ENCODE peak calls at places on chromosomes 5 and 9, in eight cellular contexts. One of them, this sample, is unnamed.

GRCh38 chr9:116355153-116355827 is 201.7 kb downstream of the PAPPA start:
- DNase-seq in tibial nerve: no peak
- DNase-seq in breast epithelium: no peak
- DNase-seq in gastrocnemius medialis: peak; percentile 23
- DNase-seq in CD8-positive, alpha-beta memory T cell: no peak
- DNase-seq in cardiac muscle cell: no peak
- DNase-seq in adrenal gland: no peak
- DNase-seq in ovary: peak; percentile 59
- DNase-seq in this sample: no peak

GRCh38 chr5:11044581-11044980 is 283.5 kb upstream of the DAP start:
- DNase-seq in tibial nerve: no peak
- DNase-seq in breast epithelium: no peak
- DNase-seq in gastrocnemius medialis: no peak
- DNase-seq in CD8-positive, alpha-beta memory T cell: no peak
- DNase-seq in cardiac muscle cell: peak; percentile 6
- DNase-seq in adrenal gland: no peak
- DNase-seq in ovary: no peak
- DNase-seq in this sample: no peak

GRCh38 chr5:109876030-109876726 is 186.5 kb downstream of the MAN2A1 start:
- DNase-seq in tibial nerve: no peak
- DNase-seq in breast epithelium: no peak
- DNase-seq in gastrocnemius medialis: no peak
- DNase-seq in CD8-positive, alpha-beta memory T cell: no peak
- DNase-seq in cardiac muscle cell: no peak
- DNase-seq in adrenal gland: no peak
- DNase-seq in ovary: no peak
- DNase-seq in this sample: no peak

GRCh38 chr5:150092159-150092787 is 5.9 kb upstream of the CSF1R start:
- DNase-seq in tibial nerve: no peak
- DNase-seq in breast epithelium: no peak
- DNase-seq in gastrocnemius medialis: no peak
- DNase-seq in CD8-positive, alpha-beta memory T cell: no peak
- DNase-seq in cardiac muscle cell: no peak
- DNase-seq in adrenal gland: no peak
- DNase-seq in ovary: no peak
- DNase-seq in this sample: no peak

GRCh38 chr5:56328753-56329560 is 95.8 kb upstream of the ANKRD55 start:
- DNase-seq in tibial nerve: no peak
- DNase-seq in breast epithelium: no peak
- DNase-seq in gastrocnemius medialis: no peak
- DNase-seq in CD8-positive, alpha-beta memory T cell: no peak
- DNase-seq in cardiac muscle cell: no peak
- DNase-seq in adrenal gland: no peak
- DNase-seq in ovary: no peak
- DNase-seq in this sample: no peak

GRCh38 chr9:81529556-81530193 is 159.7 kb downstream of the TLE1 start:
- DNase-seq in tibial nerve: no peak
- DNase-seq in breast epithelium: no peak
- DNase-seq in gastrocnemius medialis: no peak
- DNase-seq in CD8-positive, alpha-beta memory T cell: no peak
- DNase-seq in cardiac muscle cell: no peak
- DNase-seq in adrenal gland: peak; percentile 59
- DNase-seq in ovary: no peak
- DNase-seq in this sample: no peak

GRCh38 chr9:22044583-22044982 is 35.5 kb upstream of the CDKN2B start:
- DNase-seq in tibial nerve: no peak
- DNase-seq in breast epithelium: no peak
- DNase-seq in gastrocnemius medialis: no peak
- DNase-seq in CD8-positive, alpha-beta memory T cell: no peak
- DNase-seq in cardiac muscle cell: no peak
- DNase-seq in adrenal gland: no peak
- DNase-seq in ovary: no peak
- DNase-seq in this sample: no peak

GRCh38 chr9:124934290-124934689 is 6.6 kb downstream of the GOLGA1 start:
- DNase-seq in tibial nerve: no peak
- DNase-seq in breast epithelium: no peak
- DNase-seq in gastrocnemius medialis: no peak
- DNase-seq in CD8-positive, alpha-beta memory T cell: no peak
- DNase-seq in cardiac muscle cell: no peak
- DNase-seq in adrenal gland: no peak
- DNase-seq in ovary: no peak
- DNase-seq in this sample: no peak

GRCh38 chr5:17398439-17398838 is 99.6 kb upstream of the TAF11L2 start:
- DNase-seq in tibial nerve: no peak
- DNase-seq in breast epithelium: no peak
- DNase-seq in gastrocnemius medialis: no peak
- DNase-seq in CD8-positive, alpha-beta memory T cell: no peak
- DNase-seq in cardiac muscle cell: no peak
- DNase-seq in adrenal gland: no peak
- DNase-seq in ovary: no peak
- DNase-seq in this sample: no peak

GRCh38 chr5:38463634-38464521 is 92.6 kb downstream of the LIFR start:
- DNase-seq in tibial nerve: no peak
- DNase-seq in breast epithelium: no peak
- DNase-seq in gastrocnemius medialis: no peak
- DNase-seq in CD8-positive, alpha-beta memory T cell: no peak
- DNase-seq in cardiac muscle cell: no peak
- DNase-seq in adrenal gland: peak; percentile 47
- DNase-seq in ovary: peak; percentile 43
- DNase-seq in this sample: no peak

GRCh38 chr9:86718373-86718772 is 228.9 kb downstream of the GAS1 start:
- DNase-seq in tibial nerve: no peak
- DNase-seq in breast epithelium: no peak
- DNase-seq in gastrocnemius medialis: no peak
- DNase-seq in CD8-positive, alpha-beta memory T cell: no peak
- DNase-seq in cardiac muscle cell: no peak
- DNase-seq in adrenal gland: no peak
- DNase-seq in ovary: no peak
- DNase-seq in this sample: no peak

GRCh38 chr5:2137444-2138050 is 254.8 kb upstream of the IRX4 start:
- DNase-seq in tibial nerve: no peak
- DNase-seq in breast epithelium: no peak
- DNase-seq in gastrocnemius medialis: no peak
- DNase-seq in CD8-positive, alpha-beta memory T cell: no peak
- DNase-seq in cardiac muscle cell: no peak
- DNase-seq in adrenal gland: no peak
- DNase-seq in ovary: no peak
- DNase-seq in this sample: no peak
- H3K27me3 ChIP-seq in tibial nerve: no peaks in the 10 kb centered on the region
- H3K27me3 ChIP-seq in breast epithelium: peaks cover 16% of the 10 kb centered on the region
- H3K27me3 ChIP-seq in gastrocnemius medialis: no peaks in the 10 kb centered on the region
- H3K27me3 ChIP-seq in CD8-positive, alpha-beta memory T cell: no peaks in the 10 kb centered on the region
- H3K27me3 ChIP-seq in cardiac muscle cell: no peaks in the 10 kb centered on the region
- H3K27me3 ChIP-seq in adrenal gland: no peaks in the 10 kb centered on the region
- H3K27me3 ChIP-seq in ovary: no peaks in the 10 kb centered on the region
- H3K27me3 ChIP-seq in this sample: no peaks in the 10 kb centered on the region

DNA sequence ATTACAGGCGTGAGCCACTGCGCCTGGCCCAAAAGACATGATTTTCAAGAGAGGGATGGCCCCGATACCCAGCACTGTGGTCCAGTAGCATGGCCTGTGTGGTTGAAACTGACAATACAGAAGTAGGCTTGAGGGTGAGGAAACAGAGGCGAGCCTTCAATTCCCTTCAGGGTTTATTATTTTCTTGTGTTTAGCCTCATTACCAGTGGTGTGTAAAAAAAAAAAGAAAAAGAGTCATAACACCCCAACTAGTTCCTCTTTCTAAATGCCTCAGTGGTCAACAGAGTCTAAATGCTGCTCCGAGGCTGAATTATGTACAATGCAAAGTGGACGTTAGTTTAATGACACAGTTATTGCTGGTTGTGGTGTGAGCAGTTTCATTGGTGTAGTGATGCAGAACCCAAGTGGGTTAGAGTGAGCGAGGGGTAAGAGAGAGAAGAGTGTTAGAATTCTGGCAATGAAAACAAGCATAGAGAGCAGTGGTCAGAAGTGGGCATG is 58.8 kb downstream of the SNX30 start:
- DNase-seq in tibial nerve: no peak
- DNase-seq in breast epithelium: no peak
- DNase-seq in gastrocnemius medialis: no peak
- DNase-seq in CD8-positive, alpha-beta memory T cell: no peak
- DNase-seq in cardiac muscle cell: no peak
- DNase-seq in adrenal gland: no peak
- DNase-seq in ovary: no peak
- DNase-seq in this sample: no peak
- H3K4me3 ChIP-seq in tibial nerve: no peak overlapping the region
- H3K4me3 ChIP-seq in breast epithelium: no peak overlapping the region
- H3K4me3 ChIP-seq in gastrocnemius medialis: no peak overlapping the region
- H3K4me3 ChIP-seq in CD8-positive, alpha-beta memory T cell: no peak overlapping the region
- H3K4me3 ChIP-seq in cardiac muscle cell: no peak overlapping the region
- H3K4me3 ChIP-seq in adrenal gland: no peak overlapping the region
- H3K4me3 ChIP-seq in ovary: no peak overlapping the region
- H3K4me3 ChIP-seq in this sample: no peak overlapping the region

GRCh38 chr9:92276223-92277007 is 17.1 kb downstream of the IARS1 start:
- DNase-seq in tibial nerve: no peak
- DNase-seq in breast epithelium: no peak
- DNase-seq in gastrocnemius medialis: no peak
- DNase-seq in CD8-positive, alpha-beta memory T cell: no peak
- DNase-seq in cardiac muscle cell: no peak
- DNase-seq in adrenal gland: no peak
- DNase-seq in ovary: no peak
- DNase-seq in this sample: no peak
- H3K36me3 ChIP-seq in tibial nerve: no peaks in the 10 kb centered on the region
- H3K36me3 ChIP-seq in breast epithelium: no peaks in the 10 kb centered on the region
- H3K36me3 ChIP-seq in gastrocnemius medialis: peaks cover 9% of the 10 kb centered on the region
- H3K36me3 ChIP-seq in CD8-positive, alpha-beta memory T cell: peaks cover 60% of the 10 kb centered on the region
- H3K36me3 ChIP-seq in cardiac muscle cell: peaks cover 84% of the 10 kb centered on the region
- H3K36me3 ChIP-seq in adrenal gland: peaks cover 84% of the 10 kb centered on the region
- H3K36me3 ChIP-seq in ovary: no peaks in the 10 kb centered on the region
- H3K36me3 ChIP-seq in this sample: peaks cover 63% of the 10 kb centered on the region

GRCh38 chr5:102716017-102716416 is 39.1 kb upstream of the PAM start:
- DNase-seq in tibial nerve: no peak
- DNase-seq in breast epithelium: no peak
- DNase-seq in gastrocnemius medialis: no peak
- DNase-seq in CD8-positive, alpha-beta memory T cell: no peak
- DNase-seq in cardiac muscle cell: no peak
- DNase-seq in adrenal gland: no peak
- DNase-seq in ovary: no peak
- DNase-seq in this sample: no peak
- H3K27me3 ChIP-seq in tibial nerve: no peaks in the 10 kb centered on the region
- H3K27me3 ChIP-seq in breast epithelium: no peaks in the 10 kb centered on the region
- H3K27me3 ChIP-seq in gastrocnemius medialis: no peaks in the 10 kb centered on the region
- H3K27me3 ChIP-seq in CD8-positive, alpha-beta memory T cell: no peaks in the 10 kb centered on the region
- H3K27me3 ChIP-seq in cardiac muscle cell: no peaks in the 10 kb centered on the region
- H3K27me3 ChIP-seq in adrenal gland: no peaks in the 10 kb centered on the region
- H3K27me3 ChIP-seq in ovary: no peaks in the 10 kb centered on the region
- H3K27me3 ChIP-seq in this sample: no peaks in the 10 kb centered on the region

DNA sequence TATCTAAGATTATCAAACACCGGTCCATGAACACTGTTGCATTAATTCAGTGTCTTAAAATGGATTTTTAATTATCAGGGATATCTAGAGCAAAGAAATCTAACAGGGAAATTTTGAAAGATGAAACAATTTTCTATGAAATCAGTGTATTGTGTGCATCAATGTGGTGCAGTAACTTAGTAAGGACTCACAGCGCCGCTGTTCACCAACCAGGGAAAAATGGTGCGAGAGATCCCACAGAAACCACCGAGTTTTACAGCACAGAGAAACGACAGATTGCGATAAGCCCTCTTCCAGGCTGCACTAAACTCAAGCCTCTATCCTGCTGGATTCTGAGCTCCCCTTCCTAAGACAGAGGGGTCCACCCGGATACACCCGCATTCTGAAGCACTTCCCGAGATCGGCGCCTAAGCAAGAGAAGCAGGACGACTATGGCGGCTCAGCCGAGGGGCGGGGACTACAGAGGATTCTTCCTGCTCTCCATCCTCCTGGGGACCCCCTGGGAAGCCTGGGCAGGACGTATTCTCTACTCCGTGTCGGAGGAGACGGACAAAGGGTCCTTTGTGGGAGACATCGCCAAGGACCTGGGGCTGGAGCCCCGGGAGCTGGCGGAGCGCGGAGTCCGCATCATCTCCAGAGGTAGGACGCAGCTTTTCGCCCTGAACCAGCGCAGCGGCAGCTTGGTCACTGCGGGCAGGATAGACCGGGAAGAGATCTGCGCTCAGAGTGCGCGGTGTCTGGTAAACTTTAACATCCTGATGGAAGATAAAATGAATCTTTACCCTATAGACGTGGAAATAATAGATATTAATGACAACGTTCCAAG is at the start of gene PCDHGA7:
- DNase-seq in tibial nerve: no peak
- DNase-seq in breast epithelium: no peak
- DNase-seq in gastrocnemius medialis: no peak
- DNase-seq in CD8-positive, alpha-beta memory T cell: no peak
- DNase-seq in cardiac muscle cell: no peak
- DNase-seq in adrenal gland: no peak
- DNase-seq in ovary: no peak
- DNase-seq in this sample: no peak
- H3K4me3 ChIP-seq in tibial nerve: no peak within 1 kb of the TSS
- H3K4me3 ChIP-seq in breast epithelium: peak within 1 kb of the TSS; percentile 48
- H3K4me3 ChIP-seq in gastrocnemius medialis: peak within 1 kb of the TSS; percentile 36
- H3K4me3 ChIP-seq in CD8-positive, alpha-beta memory T cell: peak within 1 kb of the TSS; percentile 29
- H3K4me3 ChIP-seq in cardiac muscle cell: no peak within 1 kb of the TSS
- H3K4me3 ChIP-seq in adrenal gland: no peak within 1 kb of the TSS
- H3K4me3 ChIP-seq in ovary: no peak within 1 kb of the TSS
- H3K4me3 ChIP-seq in this sample: no peak within 1 kb of the TSS

GRCh38 chr5:171867786-171868185 is 82.2 kb downstream of the SMIM23 start:
- DNase-seq in tibial nerve: no peak
- DNase-seq in breast epithelium: no peak
- DNase-seq in gastrocnemius medialis: no peak
- DNase-seq in CD8-positive, alpha-beta memory T cell: no peak
- DNase-seq in cardiac muscle cell: no peak
- DNase-seq in adrenal gland: no peak
- DNase-seq in ovary: no peak
- DNase-seq in this sample: no peak

GRCh38 chr5:171869956-171870355 is 84.3 kb downstream of the SMIM23 start:
- DNase-seq in tibial nerve: no peak
- DNase-seq in breast epithelium: no peak
- DNase-seq in gastrocnemius medialis: no peak
- DNase-seq in CD8-positive, alpha-beta memory T cell: no peak
- DNase-seq in cardiac muscle cell: peak; percentile 63
- DNase-seq in adrenal gland: no peak
- DNase-seq in ovary: no peak
- DNase-seq in this sample: no peak

GRCh38 chr5:171874210-171874609 is 88.6 kb downstream of the SMIM23 start:
- DNase-seq in tibial nerve: no peak
- DNase-seq in breast epithelium: no peak
- DNase-seq in gastrocnemius medialis: no peak
- DNase-seq in CD8-positive, alpha-beta memory T cell: no peak
- DNase-seq in cardiac muscle cell: no peak
- DNase-seq in adrenal gland: no peak
- DNase-seq in ovary: no peak
- DNase-seq in this sample: no peak

GRCh38 chr5:171868236-171868635 is 82.6 kb downstream of the SMIM23 start:
- DNase-seq in tibial nerve: no peak
- DNase-seq in breast epithelium: no peak
- DNase-seq in gastrocnemius medialis: no peak
- DNase-seq in CD8-positive, alpha-beta memory T cell: no peak
- DNase-seq in cardiac muscle cell: no peak
- DNase-seq in adrenal gland: no peak
- DNase-seq in ovary: no peak
- DNase-seq in this sample: no peak

GRCh38 chr5:171872666-171873065 is 87.0 kb downstream of the SMIM23 start:
- DNase-seq in tibial nerve: no peak
- DNase-seq in breast epithelium: no peak
- DNase-seq in gastrocnemius medialis: no peak
- DNase-seq in CD8-positive, alpha-beta memory T cell: no peak
- DNase-seq in cardiac muscle cell: no peak
- DNase-seq in adrenal gland: no peak
- DNase-seq in ovary: no peak
- DNase-seq in this sample: no peak
- H3K36me3 ChIP-seq in tibial nerve: no peaks in the 10 kb centered on the region
- H3K36me3 ChIP-seq in breast epithelium: peaks cover 10% of the 10 kb centered on the region
- H3K36me3 ChIP-seq in gastrocnemius medialis: no peaks in the 10 kb centered on the region
- H3K36me3 ChIP-seq in CD8-positive, alpha-beta memory T cell: peaks cover 21% of the 10 kb centered on the region
- H3K36me3 ChIP-seq in cardiac muscle cell: peaks cover 26% of the 10 kb centered on the region
- H3K36me3 ChIP-seq in adrenal gland: peaks cover 66% of the 10 kb centered on the region
- H3K36me3 ChIP-seq in ovary: no peaks in the 10 kb centered on the region
- H3K36me3 ChIP-seq in this sample: peaks cover 36% of the 10 kb centered on the region